ENCODE peak calls at places on chromosomes 2 and 18, in six cellular contexts. G is astrocyte of the spinal cord, Z is cardiac fibroblast, V is AG04449, N is aorta, W is ovary. Q is an unnamed sample.

GRCh38 chr2:72745679-72746368 is 80.0 kb downstream of the EXOC6B start:
- DNase-seq in G (peak; percentile 78), Z (peak; percentile 86), V (no peak), N (no peak), W (no peak), Q (peak; percentile 62)

GRCh38 chr2:224284134-224284946 is 117.6 kb downstream of the FAM124B start:
- DNase-seq in G (peak; percentile 37), Z (peak; percentile 46), V (no peak), N (no peak), W (no peak), Q (no peak)

GRCh38 chr2:222796413-222797103 is 64.3 kb upstream of the ACSL3 start:
- DNase-seq in G (peak; percentile 25), Z (peak; percentile 13), V (no peak), N (no peak), W (no peak), Q (no peak)

GRCh38 chr2:19073522-19073921 is 284.9 kb downstream of the OSR1 start:
- DNase-seq in G (peak; percentile 80), Z (no peak), V (no peak), N (no peak), W (no peak), Q (peak; percentile 22)

GRCh38 chr2:55804535-55804934 is 110.9 kb upstream of the PNPT1 start:
- DNase-seq in G (no peak), Z (no peak), V (no peak), N (no peak), W (no peak), Q (no peak)

GRCh38 chr18:37182340-37183135 is 353.6 kb downstream of the KIAA1328 start:
- DNase-seq in G (no peak), Z (no peak), V (no peak), N (no peak), W (no peak), Q (no peak)

GRCh38 chr2:239532859-239533258 is 132.0 kb upstream of the HDAC4 start:
- DNase-seq in G (no peak), Z (no peak), V (no peak), N (no peak), W (no peak), Q (peak; percentile 1)

GRCh38 chr2:5330961-5331360 is 361.2 kb upstream of the SOX11 start:
- DNase-seq in G (no peak), Z (no peak), V (no peak), N (no peak), W (no peak), Q (no peak)

GRCh38 chr2:219178377-219179175 is 501 bp downstream of the RETREG2 start:
- DNase-seq in G (peak; percentile 19), Z (peak; percentile 36), V (no peak), N (peak; percentile 71), W (no peak), Q (no peak)

GRCh38 chr18:69814861-69815385 is 132.8 kb downstream of the CD226 start:
- DNase-seq in G (no peak), Z (no peak), V (no peak), N (no peak), W (no peak), Q (no peak)

GRCh38 chr2:161238559-161239415 is 69.4 kb upstream of the PSMD14 start:
- DNase-seq in G (peak; percentile 39), Z (peak; percentile 62), V (no peak), N (peak; percentile 65), W (peak; percentile 60), Q (no peak)

GRCh38 chr2:237118731-237119130 is 33.0 kb downstream of the COPS8 start:
- DNase-seq in G (no peak), Z (peak; percentile 57), V (no peak), N (no peak), W (no peak), Q (no peak)

GRCh38 chr2:236047176-236047575 is 121.0 kb downstream of the GBX2 start:
- DNase-seq in G (no peak), Z (no peak), V (no peak), N (no peak), W (no peak), Q (no peak)

GRCh38 chr18:28065793-28066186 is 111.1 kb downstream of the CDH2 start:
- DNase-seq in G (no peak), Z (peak; percentile 29), V (no peak), N (no peak), W (no peak), Q (no peak)

GRCh38 chr18:67428148-67428547 is 88.4 kb downstream of the DSEL start:
- DNase-seq in G (no peak), Z (no peak), V (no peak), N (no peak), W (no peak), Q (no peak)

GRCh38 chr18:8616026-8616401 is 6.8 kb downstream of the RAB12 start:
- DNase-seq in G (no peak), Z (no peak), V (no peak), N (no peak), W (no peak), Q (no peak)

GRCh38 chr18:25310045-25310444 is 41.9 kb downstream of the ZNF521 start:
- DNase-seq in G (peak; percentile 74), Z (peak; percentile 46), V (no peak), N (no peak), W (no peak), Q (peak; percentile 55)

GRCh38 chr2:134792147-134792546 is 46.3 kb upstream of the ACMSD start:
- DNase-seq in G (no peak), Z (no peak), V (no peak), N (no peak), W (no peak), Q (no peak)

GRCh38 chr2:112275887-112276773 is 733 bp downstream of the ZC3H6 start:
- DNase-seq in G (peak; percentile 88), Z (peak; percentile 96), V (no peak), N (peak; percentile 93), W (peak; percentile 88), Q (peak; percentile 74)

GRCh38 chr2:143505542-143505941 is 376.3 kb downstream of the ARHGAP15 start:
- DNase-seq in G (no peak), Z (no peak), V (no peak), N (no peak), W (no peak), Q (peak; percentile 33)

DNA sequence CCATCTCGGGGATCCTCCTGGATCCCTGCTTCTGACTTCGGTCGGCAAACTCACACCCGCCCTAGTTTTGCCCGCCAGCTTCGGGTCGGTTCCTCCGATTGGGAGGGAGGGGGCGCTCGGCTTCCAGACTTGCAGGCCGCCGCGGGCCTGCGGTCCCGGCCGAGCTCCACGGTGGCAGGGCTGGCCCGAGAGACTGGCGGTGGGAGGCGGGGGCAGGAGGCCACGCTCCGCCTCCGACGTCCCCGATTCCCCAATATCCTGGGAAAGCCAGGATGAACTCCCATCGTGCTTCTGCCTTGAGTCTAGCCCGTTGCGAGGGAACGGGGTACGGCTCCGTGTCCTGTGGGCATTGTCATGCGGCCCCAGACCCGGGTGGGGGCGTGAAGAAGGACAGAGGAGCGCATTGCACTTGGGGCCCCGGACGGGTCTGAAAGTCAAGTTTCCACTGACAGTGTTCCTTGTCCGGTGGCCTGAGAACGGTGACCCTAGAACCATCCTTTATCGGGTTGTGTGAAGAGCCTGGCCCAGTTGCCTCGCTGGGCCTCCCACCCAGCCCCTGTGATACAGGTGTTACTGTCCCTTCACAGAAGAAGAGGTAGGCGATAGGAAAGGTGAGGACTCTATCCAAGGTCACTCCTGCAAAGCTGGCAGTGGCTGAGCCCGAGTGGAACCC is 2.4 kb upstream of the INHBB start:
- DNase-seq in G (peak; percentile 68), Z (peak; percentile 86), V (peak; percentile 17), N (peak; percentile 86), W (peak; percentile 65), Q (peak; percentile 43)
- H3K4me3 ChIP-seq in G (no peak overlapping the region), Z (no peak overlapping the region), V (peak overlapping the region; percentile 23), N (no peak overlapping the region), W (peak overlapping the region; percentile 20), Q (no peak overlapping the region)

GRCh38 chr2:66753247-66754019 is 318.5 kb downstream of the MEIS1 start:
- DNase-seq in G (no peak), Z (no peak), V (no peak), N (no peak), W (no peak), Q (no peak)

DNA sequence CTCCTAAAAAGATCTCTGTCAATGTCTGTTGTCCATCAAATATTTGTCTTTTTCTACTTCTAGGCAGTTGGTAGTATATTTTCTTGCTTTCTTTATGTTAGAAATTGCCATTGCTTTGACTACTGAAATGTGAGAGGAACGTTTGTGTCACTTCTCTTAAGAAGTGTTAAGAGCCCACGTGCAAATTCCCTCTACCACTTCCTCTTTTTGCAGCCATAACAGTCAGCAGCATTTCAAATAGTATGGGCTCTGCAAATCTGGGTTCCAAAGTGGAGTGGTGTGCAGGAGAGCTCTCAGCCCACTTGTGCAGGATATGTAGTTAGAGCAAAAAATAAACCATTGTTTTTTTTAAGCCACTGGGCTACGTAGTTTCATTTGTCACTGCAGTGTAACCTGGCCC is 314.0 kb downstream of the MEIS1 start:
- DNase-seq in G (no peak), Z (no peak), V (no peak), N (no peak), W (no peak), Q (no peak)
- H3K4me3 ChIP-seq in G (no peak overlapping the region), Z (no peak overlapping the region), V (no peak overlapping the region), N (no peak overlapping the region), W (no peak overlapping the region), Q (no peak overlapping the region)

DNA sequence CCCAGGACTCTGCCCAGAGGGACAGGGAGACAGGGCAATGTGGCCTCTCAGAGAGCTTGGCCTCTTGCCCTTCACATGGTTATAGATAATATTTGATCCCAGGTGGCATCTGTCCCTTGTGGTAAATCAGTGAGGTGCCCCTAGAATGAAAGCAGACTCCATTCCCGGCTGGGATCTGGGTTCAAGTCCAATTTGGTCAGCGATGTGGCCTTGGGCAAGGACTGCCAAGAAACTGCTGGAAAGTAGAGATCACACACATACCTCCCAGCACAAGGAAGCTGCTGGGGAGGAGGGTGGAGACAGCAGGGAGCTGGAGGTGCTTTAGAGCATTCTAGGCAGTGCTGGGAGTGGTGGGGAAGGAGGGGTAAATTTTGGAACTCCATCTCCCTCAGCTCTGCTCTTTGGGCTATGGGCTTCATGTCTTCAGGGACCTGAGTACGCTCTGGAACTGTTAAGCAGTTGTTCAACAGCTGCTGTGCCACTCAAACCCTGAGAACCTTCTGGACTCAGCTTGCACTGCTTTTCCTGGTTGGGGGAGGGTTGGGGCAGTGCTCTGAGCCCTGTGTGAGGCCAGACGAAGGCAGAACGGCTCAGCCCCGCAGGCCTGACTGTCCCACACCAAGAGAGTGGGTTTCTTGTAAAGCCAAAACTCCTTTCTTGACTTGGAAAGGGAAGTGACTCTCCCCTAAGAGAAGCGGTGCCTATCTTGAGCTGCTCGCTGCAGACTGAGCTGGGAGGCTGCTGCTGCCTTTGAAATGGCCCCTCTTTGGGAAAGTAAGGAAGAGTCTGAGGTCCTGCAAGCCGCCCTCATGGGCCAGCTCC is 23.0 kb downstream of the INPP5D start:
- DNase-seq in G (no peak), Z (no peak), V (no peak), N (no peak), W (no peak), Q (no peak)
- H3K4me3 ChIP-seq in G (no peak overlapping the region), Z (no peak overlapping the region), V (no peak overlapping the region), N (no peak overlapping the region), W (no peak overlapping the region), Q (no peak overlapping the region)

DNA sequence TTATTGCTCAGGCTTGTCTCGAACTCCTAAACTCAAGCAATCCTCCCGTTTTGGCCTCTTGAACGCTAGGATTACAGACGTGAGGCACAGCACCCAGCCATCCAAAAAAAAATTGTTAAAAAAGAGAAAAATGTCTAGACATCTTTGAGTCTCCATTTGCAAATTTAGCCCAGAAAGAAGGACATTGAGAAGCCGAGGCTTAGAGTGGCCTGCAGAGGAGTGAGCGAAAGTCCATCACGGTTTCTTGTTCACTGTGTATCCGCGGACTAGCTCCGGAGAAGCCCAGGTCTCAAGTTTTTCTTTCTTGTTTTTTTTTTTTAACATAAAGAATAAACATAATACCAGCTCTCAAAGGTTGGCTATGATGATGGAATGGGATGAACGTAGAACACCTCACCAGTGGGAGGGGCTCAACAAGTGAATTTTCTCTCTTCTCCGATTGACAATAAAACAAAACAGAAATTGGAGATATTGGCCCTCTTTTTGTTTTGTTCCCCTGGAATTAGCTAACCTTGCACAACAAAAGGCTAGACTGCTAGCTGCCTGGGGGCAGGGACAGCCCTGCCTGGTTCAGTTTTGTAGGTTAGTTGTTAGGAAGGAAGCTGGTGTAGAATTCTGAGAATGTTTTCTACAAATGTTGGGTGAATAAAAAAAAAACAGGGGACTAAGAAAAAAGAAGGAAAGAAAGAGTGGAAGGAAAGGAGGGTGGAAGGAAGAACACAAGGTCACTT is 163.4 kb downstream of the MYCN start:
- DNase-seq in G (no peak), Z (no peak), V (no peak), N (no peak), W (no peak), Q (no peak)
- H3K4me3 ChIP-seq in G (no peak overlapping the region), Z (no peak overlapping the region), V (no peak overlapping the region), N (no peak overlapping the region), W (no peak overlapping the region), Q (no peak overlapping the region)